ENCODE peak calls at places on chromosomes 1 and 21, in four cellular contexts. Y is ovary, A is heart right ventricle, O is right atrium auricular region. F is an unnamed sample. For H3K4me1, the result is how much of the 10 kb centered on the place peaks cover.

GRCh38 chr1:31639543-31639942 is 5.1 kb downstream of the PEF1 start:
- DNase-seq in Y (no peak), A (no peak), O (no peak), F (no peak)

GRCh38 chr1:233172201-233172600 is 123.3 kb downstream of the PCNX2 start:
- DNase-seq in Y (no peak), A (peak), O (no peak), F (no peak)

GRCh38 chr1:179586107-179586823 is 5.4 kb upstream of the TDRD5 start:
- DNase-seq in Y (no peak), A (peak), O (no peak), F (no peak)

GRCh38 chr1:156549390-156549789 is 23.0 kb downstream of the IQGAP3 start:
- DNase-seq in Y (no peak), A (no peak), O (no peak), F (no peak)

GRCh38 chr1:2412773-2413494 is 570 bp upstream of the PEX10 start:
- DNase-seq in Y (peak), A (peak), O (no peak), F (no peak)

GRCh38 chr1:88180449-88181108 is 503.5 kb upstream of the PKN2 start:
- DNase-seq in Y (peak), A (peak), O (peak), F (no peak)

GRCh38 chr1:205493241-205494085 is 11.0 kb upstream of the CDK18 start:
- DNase-seq in Y (peak), A (no peak), O (peak), F (no peak)

GRCh38 chr1:67347688-67348472 is 40.2 kb downstream of the IL12RB2 start:
- DNase-seq in Y (peak), A (peak), O (no peak), F (no peak)

GRCh38 chr1:238221738-238222137 is 331.0 kb upstream of the ZP4 start:
- DNase-seq in Y (no peak), A (no peak), O (no peak), F (no peak)

GRCh38 chr1:61699893-61700851 is 24.8 kb downstream of the TM2D1 start:
- DNase-seq in Y (no peak), A (no peak), O (no peak), F (no peak)

GRCh38 chr1:117067528-117068370 is 7.6 kb downstream of the TTF2 start:
- DNase-seq in Y (peak), A (peak), O (peak), F (no peak)

GRCh38 chr1:223001653-223002634 is 141.1 kb downstream of the TLR5 start:
- DNase-seq in Y (no peak), A (no peak), O (no peak), F (no peak)

GRCh38 chr1:27487927-27488522 is 1.9 kb downstream of the WASF2 start:
- DNase-seq in Y (no peak), A (no peak), O (no peak), F (no peak)

GRCh38 chr1:186059311-186059710 is 315.7 kb downstream of the TPR start:
- DNase-seq in Y (no peak), A (no peak), O (no peak), F (no peak)

GRCh38 chr1:200040516-200041138 is 13.1 kb downstream of the NR5A2 start:
- DNase-seq in Y (no peak), A (no peak), O (no peak), F (no peak)

GRCh38 chr1:191904991-191905390 is 253.3 kb upstream of the RGS18 start:
- DNase-seq in Y (no peak), A (no peak), O (no peak), F (no peak)

GRCh38 chr1:93275634-93276295 is 69.9 kb upstream of the DR1 start:
- DNase-seq in Y (no peak), A (no peak), O (no peak), F (no peak)

GRCh38 chr1:1687846-1688245 is 4.7 kb downstream of the SLC35E2B start:
- DNase-seq in Y (peak), A (no peak), O (no peak), F (no peak)

GRCh38 chr1:154584267-154584994 is 16.9 kb downstream of the CHRNB2 start:
- DNase-seq in Y (no peak), A (no peak), O (no peak), F (no peak)

GRCh38 chr1:201990427-201990826 is 8.0 kb downstream of the RNPEP start:
- DNase-seq in Y (no peak), A (peak), O (no peak), F (no peak)

GRCh38 chr1:39992229-39992628 is 37.3 kb downstream of the MFSD2A start:
- DNase-seq in Y (no peak), A (no peak), O (no peak), F (no peak)

GRCh38 chr1:2152914-2153313 is 41.7 kb downstream of the FAAP20 start:
- DNase-seq in Y (no peak), A (no peak), O (no peak), F (no peak)

GRCh38 chr1:240073097-240073496 is 18.6 kb upstream of the FMN2 start:
- DNase-seq in Y (no peak), A (no peak), O (no peak), F (no peak)

GRCh38 chr21:31566061-31566460 is 93.4 kb upstream of the SOD1 start:
- DNase-seq in Y (no peak), A (no peak), O (no peak), F (no peak)

GRCh38 chr1:20411196-20411980 is 74.6 kb downstream of the CAMK2N1 start:
- DNase-seq in Y (no peak), A (no peak), O (no peak), F (no peak)

GRCh38 chr1:11671544-11672286 is 7.7 kb downstream of the FBXO6 start:
- DNase-seq in Y (no peak), A (no peak), O (no peak), F (no peak)

GRCh38 chr1:155940531-155940992 is 876 bp upstream of the RXFP4 start:
- DNase-seq in Y (peak), A (peak), O (no peak), F (no peak)

GRCh38 chr1:43340559-43340958 is 2.9 kb downstream of the MPL start:
- DNase-seq in Y (no peak), A (no peak), O (no peak), F (no peak)

GRCh38 chr21:29299046-29299905 is 554 bp downstream of the BACH1 start:
- DNase-seq in Y (peak), A (peak), O (peak), F (no peak)

GRCh38 chr1:239056940-239057339 is 329.4 kb upstream of the CHRM3 start:
- DNase-seq in Y (no peak), A (no peak), O (no peak), F (no peak)

GRCh38 chr1:65149753-65150463 is 1.9 kb downstream of the AK4 start:
- DNase-seq in Y (no peak), A (no peak), O (no peak), F (no peak)

GRCh38 chr1:18358600-18358999 is 122.1 kb upstream of the KLHDC7A start:
- DNase-seq in Y (no peak), A (no peak), O (no peak), F (no peak)

GRCh38 chr1:106360252-106360651 is 696.2 kb upstream of the PRMT6 start:
- DNase-seq in Y (no peak), A (no peak), O (no peak), F (no peak)

GRCh38 chr1:248697907-248698306 is 4.7 kb downstream of the OR14I1 start:
- DNase-seq in Y (no peak), A (no peak), O (no peak), F (no peak)

GRCh38 chr1:248696261-248696660 is 6.3 kb downstream of the OR14I1 start:
- DNase-seq in Y (no peak), A (no peak), O (no peak), F (no peak)

GRCh38 chr1:248699099-248699498 is 3.5 kb downstream of the OR14I1 start:
- DNase-seq in Y (no peak), A (no peak), O (no peak), F (no peak)

GRCh38 chr1:248695451-248696132 is 7.0 kb downstream of the OR14I1 start:
- DNase-seq in Y (no peak), A (no peak), O (no peak), F (no peak)

DNA sequence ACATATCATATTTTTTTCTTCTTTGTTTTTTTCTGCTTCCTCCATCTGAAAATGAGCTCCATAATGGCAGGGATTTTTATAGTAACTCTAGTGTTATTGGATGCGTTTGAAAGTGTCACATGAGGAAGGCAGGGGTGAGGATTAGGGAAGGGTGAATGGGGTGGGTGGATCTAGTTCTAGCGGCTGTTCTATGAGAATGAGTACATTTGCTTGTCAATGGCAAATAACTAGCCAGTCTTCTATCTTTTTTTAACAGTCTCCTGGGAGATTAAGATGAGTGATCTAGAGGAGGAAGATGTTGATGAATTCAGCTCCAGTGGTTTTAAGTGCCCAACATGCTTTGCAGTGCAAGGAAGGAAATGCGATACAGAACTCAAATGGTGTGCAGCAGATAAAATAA is 5.8 kb downstream of the OR14I1 start:
- DNase-seq in Y (no peak), A (no peak), O (no peak), F (no peak)
- H3K4me1 ChIP-seq in Y (under half), A (under half), O (under half), F (under half)

GRCh38 chr1:24963943-24964677 is 34.0 kb upstream of the RUNX3 start:
- DNase-seq in Y (no peak), A (no peak), O (no peak), F (no peak)

GRCh38 chr1:24961334-24961733 is 31.3 kb upstream of the RUNX3 start:
- DNase-seq in Y (no peak), A (no peak), O (no peak), F (no peak)

GRCh38 chr1:24963099-24963872 is 33.2 kb upstream of the RUNX3 start:
- DNase-seq in Y (no peak), A (no peak), O (no peak), F (no peak)

GRCh38 chr1:24960071-24960801 is 30.2 kb upstream of the RUNX3 start:
- DNase-seq in Y (no peak), A (no peak), O (no peak), F (no peak)

DNA sequence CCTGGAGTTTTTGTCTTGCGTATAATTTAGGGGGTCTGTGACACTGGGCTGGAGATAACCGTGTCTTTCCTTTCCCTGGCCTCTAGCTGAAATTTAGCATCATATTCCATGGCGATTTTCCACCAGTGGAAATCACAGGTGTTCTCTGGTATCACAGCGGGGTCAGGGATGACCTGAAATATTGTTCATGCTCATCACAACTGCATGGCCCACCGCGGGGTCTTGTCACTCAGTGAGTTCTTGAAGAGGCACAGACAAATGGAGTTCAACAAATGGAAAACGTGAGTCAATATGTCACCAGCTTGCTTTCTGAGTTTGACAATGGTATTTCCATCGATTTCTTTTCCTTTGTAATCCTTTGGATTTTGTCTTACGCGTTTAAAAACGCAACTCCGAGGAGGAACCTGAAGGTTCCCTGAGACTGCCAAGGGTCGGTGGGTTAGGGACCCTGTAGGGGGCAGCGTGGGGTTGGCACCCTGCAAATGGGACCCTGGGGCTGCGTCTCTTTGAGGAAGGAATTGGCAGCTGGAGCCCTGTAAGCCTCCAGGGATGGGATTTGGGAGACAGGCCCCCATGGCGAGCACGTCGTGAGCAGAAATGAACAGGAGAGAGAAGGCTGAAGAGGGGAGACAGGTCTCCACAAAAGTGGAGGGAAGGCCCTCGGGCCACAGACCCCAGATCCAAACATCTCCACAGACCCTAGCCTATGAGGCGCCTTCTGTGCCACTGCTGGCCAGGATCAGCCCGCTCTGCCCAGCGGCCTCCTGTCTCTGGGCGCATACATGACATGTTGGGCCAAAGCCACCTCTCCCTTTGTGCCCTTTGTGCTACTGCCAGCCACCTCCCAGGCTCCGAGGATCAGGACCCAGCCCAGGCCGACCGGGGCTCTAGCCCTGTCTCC is 32.1 kb upstream of the RUNX3 start:
- DNase-seq in Y (no peak), A (no peak), O (no peak), F (no peak)
- H3K4me3 ChIP-seq in Y (no peak), A (no peak), O (no peak), F (no peak)

GRCh38 chr1:16173447-16174260 is 17.8 kb upstream of the EPHA2 start:
- DNase-seq in Y (peak), A (no peak), O (no peak), F (no peak)
- H3K4me1 ChIP-seq in Y (under half), A (half or more), O (under half), F (under half)

DNA sequence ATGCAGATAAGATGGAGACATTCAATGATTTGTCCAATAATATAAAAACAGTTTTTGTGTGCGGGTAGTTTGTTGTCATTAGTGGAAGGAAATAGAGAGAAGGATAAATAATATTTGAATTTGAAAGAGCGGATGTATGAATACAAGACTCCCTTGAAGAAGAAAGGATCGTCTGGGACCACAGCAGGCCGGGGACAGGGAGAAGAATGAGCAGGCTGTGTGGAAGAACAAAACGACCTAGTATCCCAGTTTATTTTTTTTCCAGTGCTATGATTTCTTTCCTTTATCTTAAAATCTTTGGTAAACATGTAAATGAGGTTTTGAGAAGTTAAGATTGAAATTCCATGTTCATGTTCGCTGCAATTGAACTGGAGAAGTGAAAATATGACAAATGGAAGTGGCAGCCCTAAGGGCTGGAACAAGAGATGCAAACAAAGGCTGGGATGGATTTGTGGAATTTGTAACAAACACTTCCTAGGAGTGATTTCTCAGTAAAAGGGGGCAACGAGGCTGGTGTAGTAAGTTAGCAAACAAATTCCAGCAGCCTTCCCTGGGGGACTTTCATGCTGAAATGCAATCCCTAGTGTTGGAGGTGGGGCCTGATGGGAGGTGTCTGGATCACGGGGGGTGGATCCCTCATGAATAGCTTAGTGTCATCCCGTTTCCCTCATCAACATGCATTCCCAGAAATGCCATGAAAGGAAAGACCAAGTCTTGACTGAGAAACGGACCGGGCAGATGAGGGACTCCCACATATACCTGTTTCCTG is 10.2 kb upstream of the IFI16 start:
- DNase-seq in Y (peak), A (peak), O (peak), F (no peak)
- H3K4me3 ChIP-seq in Y (peak), A (peak), O (peak), F (peak)

F was measured in vagina.